ENCODE peak calls at places on chromosomes 4 and X, in nine cellular contexts. X is heart right ventricle; Q is CD8-positive, alpha-beta T cell; C is right cardiac atrium; N is AG04450; E is ovary; D is upper lobe of right lung; W is K562; F is adrenal gland. S is an unnamed sample.

GRCh38 chr4:6221851-6222760 is 21.8 kb upstream of the JAKMIP1 start:
- DNase-seq in D (peak), F (peak), N (no peak), C (peak), X (peak), W (peak), Q (no peak), E (peak), S (no peak)

GRCh38 chr4:13529130-13529919 is 15.0 kb downstream of the NKX3-2 start:
- DNase-seq in W (no peak), N (no peak), X (no peak), D (no peak), Q (no peak), C (no peak), E (no peak), F (no peak), S (no peak)

GRCh38 chrX:19874391-19875050 is 12.9 kb downstream of the SH3KBP1 start:
- DNase-seq in E (no peak), N (no peak), C (no peak), Q (no peak), W (no peak), F (no peak), D (no peak), X (no peak), S (no peak)

GRCh38 chrX:39691724-39692123 is 406.0 kb downstream of the BCOR start:
- DNase-seq in E (no peak), N (no peak), D (no peak), Q (no peak), C (no peak), W (no peak), X (no peak), F (no peak), S (no peak)

GRCh38 chr4:88109123-88109864 is 49.1 kb downstream of the ABCG2 start:
- DNase-seq in E (no peak), C (no peak), X (no peak), W (no peak), Q (no peak), N (no peak), D (no peak), F (no peak), S (no peak)

GRCh38 chrX:1546601-1547275 is 9.8 kb upstream of the P2RY8 start:
- DNase-seq in Q (no peak), W (no peak), E (no peak), C (no peak), D (no peak), F (peak), N (no peak), X (peak), S (no peak)

GRCh38 chrX:107610667-107611066 is 17.6 kb upstream of the PRPS1 start:
- DNase-seq in F (no peak), W (no peak), N (no peak), E (no peak), X (no peak), D (no peak), C (no peak), Q (no peak), S (no peak)

GRCh38 chrX:44267116-44267515 is 76.4 kb downstream of the EFHC2 start:
- DNase-seq in C (no peak), Q (no peak), X (no peak), N (no peak), F (no peak), W (no peak), D (no peak), E (no peak), S (no peak)

DNA sequence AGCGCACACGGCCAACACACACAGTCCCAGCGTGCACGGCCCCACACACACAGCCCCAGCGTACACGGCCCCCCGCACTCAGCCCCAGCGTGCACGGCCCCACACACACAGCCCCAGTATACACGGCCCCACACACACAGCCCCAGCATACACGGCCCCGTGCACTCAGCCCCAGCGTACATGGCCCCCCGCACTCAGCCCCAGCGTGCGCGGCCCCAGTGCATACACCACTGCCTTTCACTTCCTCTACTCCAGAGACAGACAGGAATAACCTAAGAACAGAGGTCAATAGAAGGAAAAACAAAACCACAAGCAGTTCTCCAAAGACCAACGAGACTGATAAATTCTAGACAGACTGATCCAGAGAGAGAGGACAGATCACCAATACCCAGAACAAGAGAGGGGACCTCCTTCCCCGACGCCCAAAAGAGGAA is 17.1 kb downstream of the GAK start:
- DNase-seq in N (no peak), Q (no peak), X (no peak), E (no peak), D (peak), F (no peak), C (no peak), W (no peak), S (no peak)
- H3K27ac ChIP-seq in N (no peak), Q (no peak), X (no peak), E (no peak), D (no peak), F (no peak), C (no peak), W (no peak), S (no peak)

GRCh38 chrX:51802917-51803688 is 59.9 kb downstream of the GSPT2 start:
- DNase-seq in E (peak), Q (peak), F (peak), D (peak), W (peak), X (peak), N (peak), C (peak), S (no peak)
- H3K27ac ChIP-seq in E (no peak), Q (peak), F (no peak), D (no peak), W (peak), X (peak), N (peak), C (peak), S (no peak)

DNA sequence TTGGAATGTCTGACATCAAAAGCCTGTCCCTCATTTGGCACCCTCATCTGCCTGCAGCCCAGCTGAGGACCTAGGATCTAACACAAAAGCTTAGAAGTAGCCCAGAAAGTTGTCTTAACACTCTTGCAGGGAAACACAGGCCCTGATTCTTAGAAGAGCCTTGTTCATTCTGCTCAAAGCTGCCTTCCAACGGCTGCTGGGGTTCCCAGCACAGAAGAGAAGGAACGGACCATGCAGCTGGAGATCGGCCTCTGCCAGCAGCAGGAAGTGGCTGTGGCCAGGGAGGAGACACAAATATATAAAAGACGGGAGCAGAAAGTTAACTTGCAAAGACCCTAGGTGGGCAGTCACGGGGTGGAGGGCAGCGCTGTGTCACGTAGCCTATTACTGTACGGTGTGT is 20.4 kb downstream of the PRPS2 start:
- DNase-seq in Q (no peak), X (no peak), C (no peak), D (no peak), F (no peak), W (no peak), N (no peak), E (peak), S (no peak)
- H3K27ac ChIP-seq in Q (no peak), X (no peak), C (no peak), D (no peak), F (no peak), W (no peak), N (no peak), E (no peak), S (no peak)

DNA sequence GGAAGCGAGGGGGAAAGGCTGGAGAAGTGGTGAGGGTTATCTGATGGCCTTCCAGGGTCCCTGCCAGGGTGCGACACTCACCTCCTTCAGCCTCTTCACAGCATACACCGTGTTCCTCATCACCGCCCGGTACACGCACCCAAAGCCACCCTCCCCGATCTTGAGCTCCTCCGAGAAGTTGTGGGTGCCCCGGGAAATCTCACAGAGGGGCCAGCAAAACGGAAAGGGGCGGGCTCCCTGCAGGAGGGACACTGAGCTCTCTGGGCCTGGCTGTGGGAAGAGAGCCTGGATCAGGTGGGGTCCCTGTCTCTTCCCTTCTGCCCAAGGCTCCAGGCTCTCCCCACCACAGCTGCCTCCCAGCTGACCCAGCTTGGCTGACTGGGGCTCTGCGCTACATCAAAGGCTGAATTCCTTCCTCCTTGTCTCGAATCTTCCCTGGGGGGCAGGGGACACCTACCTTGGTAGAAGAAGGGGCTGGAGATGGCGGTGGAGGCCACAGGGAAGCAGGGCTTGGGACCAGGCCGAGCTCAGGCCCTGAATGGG is 1.1 kb downstream of the IRAK1 start:
- DNase-seq in W (peak), E (no peak), D (no peak), X (no peak), F (no peak), C (no peak), Q (no peak), N (no peak), S (no peak)
- H3K27ac ChIP-seq in W (peak), E (peak), D (peak), X (no peak), F (no peak), C (no peak), Q (peak), N (no peak), S (peak)

GRCh38 chr4:2887343-2887742 is 43.7 kb downstream of the ADD1 start:
- DNase-seq in C (no peak), X (no peak), E (no peak), W (no peak), Q (no peak), N (no peak), D (no peak), F (no peak), S (no peak)

GRCh38 chr4:2888826-2889225 is 45.2 kb downstream of the ADD1 start:
- DNase-seq in N (no peak), D (no peak), W (no peak), C (no peak), E (no peak), Q (no peak), X (no peak), F (no peak), S (no peak)

GRCh38 chr4:2893772-2894171 is 50.1 kb downstream of the ADD1 start:
- DNase-seq in C (no peak), F (peak), E (no peak), Q (no peak), W (no peak), N (no peak), D (no peak), X (peak), S (no peak)

GRCh38 chr4:2886622-2887021 is 43.0 kb downstream of the ADD1 start:
- DNase-seq in F (no peak), N (no peak), Q (no peak), D (no peak), X (peak), W (no peak), C (no peak), E (no peak), S (no peak)

GRCh38 chr4:2891294-2891693 is 47.6 kb downstream of the ADD1 start:
- DNase-seq in E (no peak), Q (no peak), F (no peak), N (no peak), C (no peak), W (no peak), X (no peak), D (no peak), S (no peak)
- H3K27ac ChIP-seq in E (no peak), Q (no peak), F (no peak), N (peak), C (no peak), W (no peak), X (no peak), D (no peak), S (peak)

GRCh38 chr4:2248044-2248780 is 6.3 kb upstream of the HAUS3 start:
- DNase-seq in E (no peak), F (no peak), W (no peak), Q (no peak), X (no peak), D (no peak), N (no peak), C (peak), S (peak)

GRCh38 chr4:2248821-2249261 is 6.9 kb upstream of the HAUS3 start:
- DNase-seq in Q (no peak), C (peak), D (no peak), X (no peak), F (peak), W (no peak), E (no peak), N (no peak), S (peak)

GRCh38 chr4:2246384-2247127 is 4.6 kb upstream of the HAUS3 start:
- DNase-seq in Q (no peak), N (no peak), F (peak), X (no peak), C (no peak), W (no peak), D (no peak), E (peak), S (no peak)

GRCh38 chr4:2245787-2246275 is 3.9 kb upstream of the HAUS3 start:
- DNase-seq in N (no peak), F (no peak), C (no peak), W (no peak), Q (no peak), X (no peak), E (peak), D (no peak), S (no peak)

GRCh38 chr4:2247128-2248043 is 5.5 kb upstream of the HAUS3 start:
- DNase-seq in N (no peak), C (no peak), F (peak), W (no peak), Q (no peak), E (no peak), D (no peak), X (no peak), S (peak)
- H3K27ac ChIP-seq in N (no peak), C (no peak), F (no peak), W (no peak), Q (no peak), E (no peak), D (no peak), X (no peak), S (no peak)

S was measured in psoas muscle.